ENCODE peak calls at places on chromosomes 5 and 9, in four cellular contexts. One of them, this sample, is unnamed.

GRCh38 chr5:133523921-133524320 is 88.4 kb downstream of the FSTL4 start:
- DNase-seq in H1: no peak
- DNase-seq in GM12892: no peak
- DNase-seq in HepG2: no peak
- DNase-seq in this sample: no peak

GRCh38 chr5:166772770-166773169 is 1518.7 kb upstream of the WWC1 start:
- DNase-seq in H1: no peak
- DNase-seq in GM12892: no peak
- DNase-seq in HepG2: no peak
- DNase-seq in this sample: no peak

GRCh38 chr9:119453490-119453911 is 84.3 kb upstream of the BRINP1 start:
- DNase-seq in H1: no peak
- DNase-seq in GM12892: no peak
- DNase-seq in HepG2: no peak
- DNase-seq in this sample: no peak

GRCh38 chr5:16574789-16575785 is 41.7 kb downstream of the RETREG1 start:
- DNase-seq in H1: no peak
- DNase-seq in GM12892: no peak
- DNase-seq in HepG2: no peak
- DNase-seq in this sample: no peak

GRCh38 chr9:93978498-93978897 is 23.3 kb upstream of the BARX1 start:
- DNase-seq in H1: no peak
- DNase-seq in GM12892: no peak
- DNase-seq in HepG2: no peak
- DNase-seq in this sample: no peak

GRCh38 chr5:6819521-6819920 is 106.3 kb downstream of the TENT4A start:
- DNase-seq in H1: no peak
- DNase-seq in GM12892: no peak
- DNase-seq in HepG2: no peak
- DNase-seq in this sample: no peak

GRCh38 chr9:99690573-99690972 is 131.1 kb upstream of the NR4A3 start:
- DNase-seq in H1: no peak
- DNase-seq in GM12892: no peak
- DNase-seq in HepG2: no peak
- DNase-seq in this sample: no peak

GRCh38 chr5:111734013-111734412 is 23.0 kb downstream of the NREP start:
- DNase-seq in H1: no peak
- DNase-seq in GM12892: no peak
- DNase-seq in HepG2: no peak
- DNase-seq in this sample: no peak

GRCh38 chr5:177085985-177086917 is at the start of gene FGFR4:
- DNase-seq in H1: peak
- DNase-seq in GM12892: peak
- DNase-seq in HepG2: peak
- DNase-seq in this sample: peak

GRCh38 chr5:102865510-102866314 is 110.6 kb downstream of the PAM start:
- DNase-seq in H1: peak
- DNase-seq in GM12892: peak
- DNase-seq in HepG2: no peak
- DNase-seq in this sample: peak

GRCh38 chr5:40911278-40911677 is 2.0 kb downstream of the C7 start:
- DNase-seq in H1: no peak
- DNase-seq in GM12892: no peak
- DNase-seq in HepG2: no peak
- DNase-seq in this sample: no peak

GRCh38 chr5:40738502-40738901 is 17.3 kb downstream of the TTC33 start:
- DNase-seq in H1: no peak
- DNase-seq in GM12892: no peak
- DNase-seq in HepG2: no peak
- DNase-seq in this sample: no peak

GRCh38 chr5:39064450-39064849 is 9.7 kb downstream of the RICTOR start:
- DNase-seq in H1: no peak
- DNase-seq in GM12892: no peak
- DNase-seq in HepG2: no peak
- DNase-seq in this sample: no peak

DNA sequence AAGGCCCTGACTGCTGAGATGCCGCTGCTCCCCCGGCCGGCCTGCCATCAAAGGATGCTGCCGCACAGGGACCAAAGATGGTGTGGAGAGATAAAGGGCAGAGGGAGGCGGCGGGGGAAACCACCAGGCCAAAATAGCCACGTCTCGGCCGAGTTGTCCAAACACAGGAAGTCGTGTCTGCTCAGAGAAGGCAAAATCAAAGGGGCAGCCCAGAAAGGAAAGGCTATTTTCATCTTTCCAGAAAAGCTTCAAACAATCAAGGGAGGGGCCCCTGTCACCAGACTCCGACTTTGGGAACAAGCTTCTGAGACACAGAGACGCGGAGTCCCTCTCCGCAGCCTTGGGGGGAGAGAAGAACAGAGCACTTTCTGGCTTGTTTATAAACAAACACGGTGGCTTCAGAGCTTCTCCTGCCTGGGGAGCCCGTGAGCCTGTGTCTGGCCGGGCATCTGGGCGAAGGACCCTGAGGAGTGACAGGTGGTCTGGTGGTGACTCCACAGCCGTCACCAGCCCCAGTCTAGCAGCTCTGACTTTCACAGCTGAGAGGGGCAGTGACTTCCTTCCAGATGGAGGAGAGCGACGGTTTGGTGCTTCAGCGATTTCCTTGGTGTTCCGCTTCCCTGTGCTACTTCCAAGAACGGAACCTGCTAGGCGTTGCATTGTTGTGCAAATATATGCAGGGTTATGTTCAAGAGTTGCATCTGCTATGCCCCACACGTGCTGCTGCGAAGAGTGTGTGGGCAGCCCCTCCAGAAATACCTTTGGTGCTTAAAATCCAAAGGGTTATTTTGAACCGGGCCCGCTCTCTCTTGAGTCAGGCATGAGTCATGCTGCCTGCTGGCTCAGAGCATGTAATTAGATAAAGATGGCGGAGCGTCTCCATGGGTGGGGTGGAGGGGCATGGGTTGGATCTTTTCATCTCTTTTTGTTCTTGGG is 24.0 kb downstream of the ADAMTSL2 start:
- DNase-seq in H1: no peak
- DNase-seq in GM12892: peak
- DNase-seq in HepG2: peak
- DNase-seq in this sample: peak
- TF ChIP-seq POLR2AphosphoS5 in H1: no peak
- TF ChIP-seq POLR2AphosphoS5 in GM12892: no peak
- TF ChIP-seq POLR2AphosphoS5 in HepG2: no peak
- TF ChIP-seq POLR2AphosphoS5 in this sample: no peak

GRCh38 chr9:136519263-136520052 is 26.4 kb downstream of the NOTCH1 start:
- DNase-seq in H1: no peak
- DNase-seq in GM12892: no peak
- DNase-seq in HepG2: no peak
- DNase-seq in this sample: no peak

GRCh38 chr9:136518623-136519022 is 27.2 kb downstream of the NOTCH1 start:
- DNase-seq in H1: no peak
- DNase-seq in GM12892: no peak
- DNase-seq in HepG2: no peak
- DNase-seq in this sample: no peak

GRCh38 chr9:136522354-136523237 is 23.3 kb downstream of the NOTCH1 start:
- DNase-seq in H1: no peak
- DNase-seq in GM12892: no peak
- DNase-seq in HepG2: no peak
- DNase-seq in this sample: no peak

GRCh38 chr9:136520053-136520540 is 25.8 kb downstream of the NOTCH1 start:
- DNase-seq in H1: no peak
- DNase-seq in GM12892: no peak
- DNase-seq in HepG2: peak
- DNase-seq in this sample: no peak

GRCh38 chr9:136521541-136521940 is 24.3 kb downstream of the NOTCH1 start:
- DNase-seq in H1: no peak
- DNase-seq in GM12892: no peak
- DNase-seq in HepG2: no peak
- DNase-seq in this sample: no peak
- TF ChIP-seq TAF1 in H1: no peak
- TF ChIP-seq TAF1 in GM12892: no peak
- TF ChIP-seq TAF1 in HepG2: no peak
- TF ChIP-seq TAF1 in this sample: no peak

GRCh38 chr9:16085167-16085718 is 532.4 kb downstream of the CCDC171 start:
- DNase-seq in H1: no peak
- DNase-seq in GM12892: no peak
- DNase-seq in HepG2: no peak
- DNase-seq in this sample: no peak
- TF ChIP-seq POLR2AphosphoS5 in H1: no peak
- TF ChIP-seq POLR2AphosphoS5 in GM12892: no peak
- TF ChIP-seq POLR2AphosphoS5 in HepG2: no peak
- TF ChIP-seq POLR2AphosphoS5 in this sample: no peak

GRCh38 chr9:112408285-112408684 is 28.4 kb downstream of the HSDL2 start:
- DNase-seq in H1: no peak
- DNase-seq in GM12892: no peak
- DNase-seq in HepG2: no peak
- DNase-seq in this sample: no peak
- TF ChIP-seq TAF1 in H1: no peak
- TF ChIP-seq TAF1 in GM12892: no peak
- TF ChIP-seq TAF1 in HepG2: no peak
- TF ChIP-seq TAF1 in this sample: no peak

GRCh38 chr5:73131711-73132428 is 11.5 kb downstream of the TMEM171 start:
- DNase-seq in H1: peak
- DNase-seq in GM12892: no peak
- DNase-seq in HepG2: no peak
- DNase-seq in this sample: no peak

GRCh38 chr5:73126957-73127356 is 6.6 kb downstream of the TMEM171 start:
- DNase-seq in H1: no peak
- DNase-seq in GM12892: no peak
- DNase-seq in HepG2: no peak
- DNase-seq in this sample: no peak

GRCh38 chr5:73130811-73131210 is 10.4 kb downstream of the TMEM171 start:
- DNase-seq in H1: peak
- DNase-seq in GM12892: no peak
- DNase-seq in HepG2: no peak
- DNase-seq in this sample: no peak

GRCh38 chr5:73126381-73126780 is 6.0 kb downstream of the TMEM171 start:
- DNase-seq in H1: peak
- DNase-seq in GM12892: no peak
- DNase-seq in HepG2: no peak
- DNase-seq in this sample: no peak

DNA sequence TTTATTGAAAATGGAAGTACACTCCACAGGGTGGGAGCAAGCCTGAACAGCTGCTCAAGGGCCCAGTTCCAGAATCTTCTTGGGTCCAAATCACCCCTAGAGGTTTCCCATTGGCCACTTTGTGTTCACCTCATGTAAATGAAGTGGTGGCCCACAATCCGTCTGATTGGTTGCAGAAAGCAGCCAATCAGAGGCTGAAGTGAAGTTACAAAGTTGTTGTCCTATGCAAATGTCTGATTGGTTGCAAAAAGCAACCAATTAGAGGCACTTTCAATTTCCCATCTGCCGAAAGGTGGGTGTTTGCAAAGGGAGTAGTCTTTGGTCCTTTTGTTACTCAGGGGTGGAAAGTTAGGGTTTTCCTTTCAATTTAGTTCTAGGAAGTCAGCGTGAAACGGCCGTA is 8.8 kb downstream of the TMEM171 start:
- DNase-seq in H1: peak
- DNase-seq in GM12892: no peak
- DNase-seq in HepG2: no peak
- DNase-seq in this sample: no peak
- TF ChIP-seq POLR2AphosphoS5 in H1: no peak
- TF ChIP-seq POLR2AphosphoS5 in GM12892: no peak
- TF ChIP-seq POLR2AphosphoS5 in HepG2: no peak
- TF ChIP-seq POLR2AphosphoS5 in this sample: no peak